ENCODE peak calls at places on chromosomes 13 and 19, in six cellular contexts. U is iris pigment epithelial cell; S is NCI-H748 treated with DMSO at 0.1 percent for 48 hours; L is AG08396; F is stimulated activated CD4-positive, alpha-beta T cell treated with anti-CD3 and anti-CD28 coated beads, TNF-alpha, amount 100 ng/mL, for 1 hour; V is K562. B is an unnamed sample.

GRCh38 chr13:112572408-112572807 is 15.5 kb downstream of the TUBGCP3 start:
- DNase-seq in V (no peak), L (no peak), F (no peak), S (no peak), U (peak), B (no peak)

GRCh38 chr13:95150555-95150954 is 150.7 kb downstream of the ABCC4 start:
- DNase-seq in L (no peak), V (no peak), U (no peak), F (no peak), S (no peak), B (no peak)

GRCh38 chr19:18730885-18731513 is 47.5 kb downstream of the CRTC1 start:
- DNase-seq in S (no peak), U (no peak), L (no peak), V (no peak), F (no peak), B (no peak)

GRCh38 chr19:30344446-30345425 is 27.4 kb upstream of the ZNF536 start:
- DNase-seq in U (no peak), F (no peak), L (peak), V (no peak), S (no peak), B (no peak)

GRCh38 chr19:10289167-10289835 is 451 bp upstream of the ICAM5 start:
- DNase-seq in F (no peak), U (peak), S (peak), L (peak), V (peak), B (peak)

GRCh38 chr13:42986176-42986574 is 5.9 kb downstream of the EPSTI1 start:
- DNase-seq in S (no peak), L (no peak), F (no peak), V (no peak), U (no peak), B (no peak)

GRCh38 chr19:43605875-43606568 is 5.9 kb upstream of the SRRM5 start:
- DNase-seq in V (no peak), F (no peak), S (no peak), L (no peak), U (no peak), B (peak)

GRCh38 chr19:42989851-42990250 is 36.4 kb downstream of the PSG11 start:
- DNase-seq in F (no peak), V (no peak), U (no peak), S (peak), L (no peak), B (peak)

GRCh38 chr13:25249001-25249543 is 38.2 kb downstream of the MTMR6 start:
- DNase-seq in V (no peak), F (no peak), U (peak), L (peak), S (no peak), B (peak)

GRCh38 chr13:44921931-44922758 is 67.1 kb downstream of the NUFIP1 start:
- DNase-seq in V (no peak), F (no peak), L (peak), S (no peak), U (peak), B (peak)

GRCh38 chr13:108495686-108496363 is 133.6 kb upstream of the MYO16 start:
- DNase-seq in F (no peak), L (no peak), V (no peak), U (peak), S (no peak), B (peak)

GRCh38 chr19:56660381-56661105 is 11.0 kb downstream of the ZNF835 start:
- DNase-seq in F (no peak), V (peak), L (no peak), U (no peak), S (peak), B (no peak)

GRCh38 chr13:94999871-95000270 is 287.5 kb upstream of the SOX21 start:
- DNase-seq in L (no peak), U (no peak), S (no peak), F (no peak), V (no peak), B (no peak)

GRCh38 chr13:52845766-52846566 is 2.5 kb downstream of the PCDH8 start:
- DNase-seq in U (peak), V (no peak), S (peak), L (peak), F (no peak), B (no peak)

GRCh38 chr13:63501702-63502101 is 2086.1 kb upstream of the PCDH20 start:
- DNase-seq in U (peak), L (no peak), F (no peak), S (no peak), V (no peak), B (no peak)

GRCh38 chr19:10812902-10813404 is 23.1 kb downstream of the TMED1 start:
- DNase-seq in V (peak), L (peak), F (no peak), S (no peak), U (peak), B (no peak)